ENCODE peak calls at places on chromosome X, in seven cellular contexts. M is MM.1S, F is GM12865, Y is endodermal cell, O is HFF-Myc, Q is uterus, W is ovary. L is an unnamed sample.

GRCh38 chrX:41602946-41603345 is 85.8 kb upstream of the GPR34 start:
- DNase-seq in Y (no peak), O (no peak), F (no peak), Q (no peak), W (no peak), M (no peak), L (no peak)

GRCh38 chrX:101617211-101618191 is at the start of gene ARMCX6:
- DNase-seq in W (peak), Q (peak), M (peak), O (peak), Y (peak), F (peak), L (peak)

GRCh38 chrX:68511255-68511654 is 12.4 kb downstream of the YIPF6 start:
- DNase-seq in Q (no peak), Y (peak), W (no peak), O (no peak), F (peak), M (peak), L (peak)

GRCh38 chrX:87813566-87813965 is 296.0 kb downstream of the KLHL4 start:
- DNase-seq in F (no peak), Q (no peak), O (no peak), W (no peak), M (no peak), Y (no peak), L (no peak)

GRCh38 chrX:20267599-20267923 is 852 bp upstream of the RPS6KA3 start:
- DNase-seq in W (no peak), Q (no peak), Y (no peak), F (no peak), O (no peak), M (no peak), L (no peak)

GRCh38 chrX:95764972-95765451 is 919.6 kb upstream of the DIAPH2 start:
- DNase-seq in W (no peak), Q (no peak), F (peak), M (peak), O (no peak), Y (peak), L (no peak)

GRCh38 chrX:45479835-45480422 is 279.3 kb upstream of the DIPK2B start:
- DNase-seq in W (no peak), Y (no peak), O (peak), M (no peak), F (no peak), Q (no peak), L (no peak)

GRCh38 chrX:41870719-41871151 is 52.6 kb downstream of the CASK start:
- DNase-seq in F (peak), W (no peak), Q (no peak), O (no peak), Y (no peak), M (no peak), L (no peak)

GRCh38 chrX:130299279-130300009 is 30.7 kb upstream of the ZNF280C start:
- DNase-seq in Y (peak), Q (no peak), W (no peak), F (no peak), O (no peak), M (peak), L (no peak)

GRCh38 chrX:118948270-118948669 is 26.1 kb upstream of the LONRF3 start:
- DNase-seq in W (no peak), Y (no peak), M (no peak), O (no peak), F (no peak), Q (no peak), L (no peak)

GRCh38 chrX:25020391-25021131 is 4.8 kb upstream of the ARX start:
- DNase-seq in W (peak), F (peak), O (no peak), Y (peak), Q (no peak), M (peak), L (no peak)

GRCh38 chrX:111035256-111035655 is 60.7 kb upstream of the PAK3 start:
- DNase-seq in F (no peak), Y (no peak), Q (no peak), M (no peak), O (no peak), W (no peak), L (no peak)

GRCh38 chrX:56994375-56995270 is 718 bp downstream of the SPIN3 start:
- DNase-seq in Y (no peak), M (no peak), F (no peak), W (peak), O (no peak), Q (peak), L (no peak)

GRCh38 chrX:8704184-8704583 is 27.8 kb downstream of the ANOS1 start:
- DNase-seq in Q (no peak), F (no peak), O (no peak), M (no peak), Y (no peak), W (no peak), L (no peak)

GRCh38 chrX:105017641-105018040 is 202.9 kb downstream of the TEX13A start:
- DNase-seq in Y (no peak), F (no peak), W (no peak), O (no peak), M (no peak), Q (no peak), L (no peak)

GRCh38 chrX:1394731-1395501 is 3.0 kb upstream of the SLC25A6 start:
- DNase-seq in Y (peak), F (no peak), O (no peak), M (no peak), Q (peak), W (peak), L (peak)

GRCh38 chrX:129981752-129982299 is 609 bp upstream of the BCORL1 start:
- DNase-seq in F (no peak), O (no peak), Y (no peak), Q (peak), M (no peak), W (no peak), L (no peak)

GRCh38 chrX:102516314-102516936 is at the start of gene TMSB15A:
- DNase-seq in M (peak), Q (peak), W (peak), Y (peak), F (no peak), O (no peak), L (peak)

GRCh38 chrX:71532078-71532752 is 689 bp upstream of the OGT start:
- DNase-seq in F (peak), Q (peak), W (no peak), M (peak), Y (no peak), O (no peak), L (no peak)

GRCh38 chrX:10259716-10260115 is 102.9 kb downstream of the CLCN4 start:
- DNase-seq in Q (no peak), Y (no peak), F (no peak), O (no peak), W (no peak), M (no peak), L (no peak)

GRCh38 chrX:133608406-133608805 is 193.1 kb upstream of the GPC4 start:
- DNase-seq in W (no peak), M (peak), F (no peak), Y (no peak), O (no peak), Q (no peak), L (no peak)

GRCh38 chrX:118534716-118535493 is 39.3 kb downstream of the DOCK11 start:
- DNase-seq in O (no peak), F (no peak), Q (no peak), M (no peak), Y (no peak), W (no peak), L (no peak)

GRCh38 chrX:101668143-101668542 is 8.5 kb upstream of the ARMCX2 start:
- DNase-seq in Y (no peak), W (no peak), Q (no peak), F (no peak), O (no peak), M (no peak), L (no peak)

GRCh38 chrX:49071877-49072711 is 1.7 kb downstream of the PRAF2 start:
- DNase-seq in F (no peak), Y (peak), W (peak), O (no peak), M (no peak), Q (peak), L (no peak)

GRCh38 chrX:111131572-111131971 is 35.6 kb downstream of the PAK3 start:
- DNase-seq in O (no peak), Q (no peak), F (no peak), Y (no peak), M (no peak), W (no peak), L (no peak)

GRCh38 chrX:132171478-132171877 is 43.7 kb upstream of the FRMD7 start:
- DNase-seq in M (no peak), Q (no peak), F (peak), Y (no peak), W (no peak), O (no peak), L (no peak)

GRCh38 chrX:27751976-27752375 is 55.8 kb upstream of the MAGEB10 start:
- DNase-seq in F (no peak), M (no peak), O (no peak), Q (no peak), Y (no peak), W (no peak), L (no peak)

GRCh38 chrX:38627683-38628082 is 66.3 kb downstream of the TSPAN7 start:
- DNase-seq in O (no peak), Q (no peak), W (no peak), M (peak), F (peak), Y (peak), L (no peak)
- TF ChIP-seq CTCF in O (peak), Q (no peak), W (no peak), M (peak), F (peak), Y (peak), L (no peak)

DNA sequence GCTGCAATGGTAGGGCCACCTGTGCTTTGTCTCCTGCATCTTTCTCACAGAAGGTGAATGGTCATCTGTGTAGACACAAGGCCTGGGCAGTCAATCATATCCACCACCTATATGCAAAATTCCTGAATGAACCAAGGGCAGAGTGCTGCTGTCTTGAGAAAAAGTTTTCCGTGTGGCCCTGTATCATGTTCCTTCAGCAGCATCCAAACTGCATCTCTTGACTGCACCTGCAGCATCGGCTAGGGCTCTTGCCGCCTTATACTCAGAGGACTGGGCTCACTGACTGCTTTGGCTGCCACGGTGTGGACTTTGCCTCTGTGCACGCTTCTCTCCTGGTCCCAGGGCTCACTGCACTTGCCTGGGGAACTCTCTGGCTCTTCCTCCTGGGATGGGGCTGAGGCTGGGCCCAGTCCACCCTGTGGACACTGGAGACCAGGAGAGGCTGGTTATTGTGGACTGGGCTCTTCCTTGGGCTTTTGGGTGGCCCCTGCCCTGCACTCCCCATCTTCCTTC is 39.5 kb upstream of the STS start:
- DNase-seq in F (no peak), Y (no peak), Q (no peak), W (no peak), O (no peak), M (no peak), L (no peak)
- TF ChIP-seq CTCF in F (no peak), Y (no peak), Q (no peak), W (no peak), O (no peak), M (no peak), L (no peak)

GRCh38 chrX:13478740-13479451 is 90.5 kb upstream of the EGFL6 start:
- DNase-seq in M (no peak), W (no peak), O (no peak), Y (no peak), Q (no peak), F (no peak), L (no peak)

GRCh38 chrX:13476384-13476783 is 93.0 kb upstream of the EGFL6 start:
- DNase-seq in O (no peak), F (no peak), Q (no peak), Y (no peak), W (no peak), M (no peak), L (no peak)

GRCh38 chrX:13483773-13484172 is 85.6 kb upstream of the EGFL6 start:
- DNase-seq in M (no peak), W (no peak), Y (no peak), Q (no peak), O (no peak), F (no peak), L (no peak)

GRCh38 chrX:13482764-13483552 is 86.4 kb upstream of the EGFL6 start:
- DNase-seq in F (no peak), Y (no peak), O (no peak), M (no peak), Q (peak), W (no peak), L (no peak)

DNA sequence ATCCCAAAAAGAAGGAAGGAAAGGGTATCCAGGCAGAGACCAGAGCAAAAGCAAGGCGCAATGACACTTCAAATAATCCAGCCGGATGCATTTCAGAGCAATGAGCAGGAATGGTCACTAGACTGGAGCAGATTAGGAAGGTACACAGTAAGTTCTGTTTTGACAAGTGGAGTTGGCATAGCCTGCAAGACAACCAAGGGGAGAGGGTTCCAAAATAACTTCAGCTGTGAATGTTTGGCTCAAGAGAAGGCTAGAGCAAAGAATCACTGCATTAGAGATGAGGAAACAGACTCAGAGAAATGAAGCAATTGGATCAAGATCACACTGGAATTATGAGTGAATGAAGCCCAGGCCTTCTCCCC is 90.0 kb upstream of the EGFL6 start:
- DNase-seq in O (no peak), W (no peak), M (no peak), F (no peak), Q (no peak), Y (no peak), L (no peak)
- TF ChIP-seq CTCF in O (no peak), W (no peak), M (no peak), F (no peak), Q (no peak), Y (no peak), L (no peak)

GRCh38 chrX:78886550-78886949 is 58.6 kb upstream of the P2RY10 start:
- DNase-seq in Y (no peak), W (no peak), M (peak), F (peak), Q (no peak), O (no peak), L (no peak)
- TF ChIP-seq CTCF in Y (peak), W (no peak), M (peak), F (no peak), Q (peak), O (no peak), L (no peak)

GRCh38 chrX:153546386-153546785 is 28.9 kb downstream of the ATP2B3 start:
- DNase-seq in Q (no peak), O (no peak), Y (no peak), F (no peak), W (no peak), M (no peak), L (no peak)
- TF ChIP-seq CTCF in Q (no peak), O (no peak), Y (no peak), F (no peak), W (no peak), M (no peak), L (no peak)

GRCh38 chrX:154097597-154098541 is at the start of gene MECP2:
- DNase-seq in M (peak), O (peak), Q (peak), W (peak), F (peak), Y (peak), L (peak)
- TF ChIP-seq CTCF in M (no peak), O (no peak), Q (no peak), W (no peak), F (no peak), Y (no peak), L (no peak)

GRCh38 chrX:46912673-46913491 is 661 bp downstream of the JADE3 start:
- DNase-seq in Q (peak), F (peak), W (peak), Y (peak), O (no peak), M (peak), L (no peak)
- TF ChIP-seq CTCF in Q (peak), F (peak), W (peak), Y (peak), O (peak), M (peak), L (no peak)

L was measured in lower leg skin.